ENCODE peak calls at places on chromosomes 11 and 22, in seven cellular contexts. I is HCT116, L is H1, T is K562, G is SK-N-SH, B is GM12878, Q is HepG2. D is an unnamed sample.

GRCh38 chr11:72004515-72005346 is 6.0 kb downstream of the IL18BP start:
- DNase-seq in G (no peak), Q (no peak), L (no peak), B (no peak), T (no peak), I (no peak), D (no peak)

GRCh38 chr11:12121504-12121903 is 11.1 kb downstream of the MICAL2 start:
- DNase-seq in T (no peak), I (no peak), B (no peak), L (no peak), Q (no peak), G (no peak), D (no peak)

GRCh38 chr22:39174498-39175120 is 22.1 kb upstream of the CBX7 start:
- DNase-seq in B (no peak), G (peak), I (peak), L (peak), T (no peak), Q (peak), D (no peak)

GRCh38 chr11:101336858-101337257 is 207.2 kb upstream of the PGR start:
- DNase-seq in I (no peak), T (no peak), Q (no peak), B (no peak), G (no peak), L (no peak), D (peak)

GRCh38 chr22:49153921-49154320 is 673.8 kb downstream of the BRD1 start:
- DNase-seq in I (no peak), G (no peak), T (no peak), B (no peak), L (no peak), Q (no peak), D (no peak)

GRCh38 chr11:6389921-6390717 is at the start of gene SMPD1:
- DNase-seq in B (peak), G (peak), L (peak), Q (peak), T (peak), I (peak), D (peak)

GRCh38 chr22:43180670-43181069 is 6.3 kb downstream of the TTLL12 start:
- DNase-seq in L (no peak), Q (no peak), I (no peak), G (no peak), B (no peak), T (no peak), D (no peak)

GRCh38 chr11:108732395-108732794 is 67.5 kb downstream of the DDX10 start:
- DNase-seq in T (no peak), B (no peak), G (no peak), Q (no peak), L (no peak), I (no peak), D (no peak)

GRCh38 chr11:114111369-114112042 is 52.0 kb downstream of the ZBTB16 start:
- DNase-seq in G (no peak), I (no peak), T (no peak), B (no peak), Q (no peak), L (no peak), D (no peak)

GRCh38 chr22:44131989-44132685 is 48.6 kb upstream of the PARVG start:
- DNase-seq in I (no peak), G (no peak), T (no peak), Q (no peak), B (no peak), L (no peak), D (no peak)

GRCh38 chr22:31229402-31230140 is 17.5 kb downstream of the LIMK2 start:
- DNase-seq in T (no peak), Q (no peak), I (no peak), L (no peak), B (no peak), G (peak), D (no peak)

GRCh38 chr22:27150530-27150909 is 493.1 kb downstream of the MIAT start:
- DNase-seq in I (no peak), G (no peak), B (no peak), Q (no peak), L (no peak), T (no peak), D (no peak)

GRCh38 chr11:119859684-119860083 is 130.7 kb upstream of the NECTIN1 start:
- DNase-seq in Q (no peak), I (no peak), B (no peak), L (no peak), T (no peak), G (no peak), D (no peak)

GRCh38 chr11:36427079-36427478 is 83.0 kb downstream of the TRAF6 start:
- DNase-seq in Q (no peak), L (no peak), T (no peak), B (no peak), G (no peak), I (no peak), D (no peak)

GRCh38 chr22:35212996-35213395 is 44.3 kb upstream of the HMGXB4 start:
- DNase-seq in I (no peak), B (no peak), L (no peak), Q (no peak), G (no peak), T (no peak), D (no peak)

GRCh38 chr11:119169272-119169719 is 771 bp downstream of the NLRX1 start:
- DNase-seq in L (peak), G (no peak), I (peak), T (no peak), B (no peak), Q (peak), D (peak)

GRCh38 chr11:94129505-94130335 is 1.1 kb downstream of the PANX1 start:
- DNase-seq in G (no peak), I (peak), T (no peak), Q (no peak), L (no peak), B (no peak), D (no peak)

GRCh38 chr11:57425565-57426438 is 1.1 kb downstream of the SLC43A3 start:
- DNase-seq in Q (no peak), T (no peak), I (no peak), G (no peak), L (no peak), B (no peak), D (no peak)

GRCh38 chr11:57426439-57426753 is 525 bp downstream of the SLC43A3 start:
- DNase-seq in Q (no peak), I (no peak), L (no peak), G (no peak), B (no peak), T (no peak), D (peak)

GRCh38 chr11:57426754-57427691 is at the start of gene SLC43A3:
- DNase-seq in G (peak), T (peak), B (peak), Q (peak), I (no peak), L (peak), D (peak)

GRCh38 chr11:57428643-57429042 is 1.7 kb upstream of the SLC43A3 start:
- DNase-seq in G (no peak), B (no peak), Q (no peak), L (no peak), I (no peak), T (no peak), D (no peak)

GRCh38 chr11:57427692-57428082 is 766 bp upstream of the SLC43A3 start:
- DNase-seq in I (no peak), B (no peak), T (no peak), Q (no peak), L (no peak), G (no peak), D (no peak)
- TF ChIP-seq JUND in I (no peak), B (no peak), T (no peak), Q (no peak), L (no peak), G (no peak), D (no peak)

GRCh38 chr11:67545280-67545679 is 22.0 kb upstream of the CABP2 start:
- DNase-seq in T (peak), B (no peak), I (no peak), Q (peak), G (no peak), L (no peak), D (no peak)
- TF ChIP-seq JUND in T (no peak), B (no peak), I (no peak), Q (no peak), G (no peak), L (no peak), D (no peak)

DNA sequence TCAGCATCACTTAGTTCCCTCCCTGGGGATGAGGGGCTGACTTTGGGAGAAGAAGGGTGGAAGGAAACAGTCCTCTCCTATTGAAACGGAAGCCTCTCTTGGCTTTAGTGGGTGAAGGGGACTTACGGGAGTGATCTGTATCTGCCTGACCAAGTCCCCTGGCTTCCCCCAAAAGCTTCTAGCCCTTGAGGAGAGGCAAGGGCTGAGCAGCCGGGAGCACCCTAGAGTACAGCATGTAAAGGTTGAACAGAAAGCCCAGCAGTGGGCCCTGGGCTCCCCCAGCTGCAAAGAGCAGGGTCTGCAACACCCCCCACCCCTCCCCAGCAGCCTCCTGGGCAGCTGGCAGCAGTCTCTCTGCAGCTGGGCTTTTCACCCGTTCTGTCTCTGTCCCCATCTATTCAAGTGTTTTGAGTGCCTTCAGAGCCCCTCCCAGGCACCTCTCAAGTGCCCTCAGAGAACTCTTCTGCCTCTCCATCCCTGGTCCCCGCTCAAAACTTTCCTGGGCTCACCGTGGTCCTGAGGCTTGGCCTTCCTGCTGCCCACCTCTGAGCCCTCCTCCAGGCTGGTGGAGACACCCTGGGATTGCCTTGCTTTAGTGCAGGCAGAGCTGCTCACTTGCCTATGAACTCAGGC is 2.7 kb downstream of the CAPN5 start:
- DNase-seq in Q (no peak), T (no peak), B (no peak), G (no peak), I (no peak), L (no peak), D (no peak)
- TF ChIP-seq JUND in Q (no peak), T (no peak), B (no peak), G (no peak), I (no peak), L (no peak), D (no peak)

DNA sequence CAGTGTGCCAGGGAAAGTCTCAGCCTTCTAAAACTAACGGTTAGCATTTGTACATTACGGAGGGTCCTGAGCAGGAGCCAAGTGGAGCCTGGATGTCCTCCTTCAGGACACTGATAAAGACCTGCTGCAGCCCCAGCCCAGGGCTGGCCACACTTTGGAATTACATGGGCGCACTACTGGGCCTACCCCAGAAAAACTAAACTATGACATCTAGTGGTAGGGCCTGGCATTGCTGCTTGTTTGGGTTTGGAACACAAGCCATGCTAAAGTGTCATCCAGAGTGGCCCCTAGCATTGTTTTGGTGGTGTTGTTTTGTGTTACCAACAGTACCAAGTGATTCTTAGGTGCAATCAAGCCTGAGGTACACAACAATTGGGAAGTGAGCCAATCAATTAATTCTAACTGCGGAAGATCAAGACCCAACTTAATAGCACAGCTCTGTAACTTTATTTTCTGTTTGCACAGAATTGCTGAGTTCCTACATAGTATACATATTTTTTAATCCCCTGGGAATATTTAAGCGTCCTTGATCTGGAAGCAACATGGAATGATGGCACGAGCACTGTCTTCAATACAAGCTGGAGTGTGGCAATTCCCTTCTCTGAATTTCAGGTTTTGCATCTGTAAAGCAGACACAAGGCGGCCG is 340.7 kb downstream of the LARGE1 start:
- DNase-seq in I (peak), T (peak), G (peak), L (peak), B (no peak), Q (peak), D (peak)
- TF ChIP-seq JUND in I (no peak), T (no peak), G (no peak), L (no peak), B (no peak), Q (no peak), D (no peak)

GRCh38 chr11:8056810-8057463 is 24.1 kb upstream of the TUB start:
- DNase-seq in L (no peak), I (no peak), B (no peak), G (no peak), Q (no peak), T (no peak), D (no peak)
- TF ChIP-seq JUND in L (no peak), I (no peak), B (no peak), G (no peak), Q (no peak), T (no peak), D (no peak)

GRCh38 chr11:75869661-75870455 is 54.8 kb downstream of the UVRAG start:
- DNase-seq in L (no peak), I (no peak), B (no peak), T (no peak), Q (no peak), G (no peak), D (no peak)

GRCh38 chr11:75862437-75862836 is 47.4 kb downstream of the UVRAG start:
- DNase-seq in B (no peak), L (no peak), T (no peak), Q (no peak), I (no peak), G (no peak), D (no peak)

GRCh38 chr11:75872887-75873416 is 57.9 kb downstream of the UVRAG start:
- DNase-seq in G (no peak), Q (no peak), B (no peak), I (no peak), L (no peak), T (no peak), D (no peak)

GRCh38 chr11:75868990-75869389 is 54.0 kb downstream of the UVRAG start:
- DNase-seq in B (no peak), T (no peak), Q (no peak), G (peak), I (no peak), L (no peak), D (no peak)

GRCh38 chr11:75867778-75868374 is 52.9 kb downstream of the UVRAG start:
- DNase-seq in T (peak), L (no peak), G (peak), B (peak), I (peak), Q (peak), D (peak)
- TF ChIP-seq JUND in T (no peak), L (no peak), G (no peak), B (no peak), I (no peak), Q (no peak), D (no peak)

GRCh38 chr11:127825185-127825584 is 762.2 kb downstream of the ETS1 start:
- DNase-seq in G (no peak), T (no peak), L (no peak), Q (no peak), I (no peak), B (no peak), D (no peak)
- TF ChIP-seq JUND in G (no peak), T (no peak), L (no peak), Q (no peak), I (no peak), B (no peak), D (no peak)

GRCh38 chr11:69705901-69706787 is 2.3 kb upstream of the FGF19 start:
- DNase-seq in I (no peak), T (no peak), L (no peak), B (no peak), Q (peak), G (no peak), D (no peak)

GRCh38 chr11:69707156-69707555 is 3.3 kb upstream of the FGF19 start:
- DNase-seq in L (no peak), I (no peak), T (peak), B (no peak), G (no peak), Q (no peak), D (no peak)

GRCh38 chr11:69703711-69704507 is at the start of gene FGF19:
- DNase-seq in Q (no peak), G (peak), B (no peak), I (no peak), T (peak), L (no peak), D (no peak)

GRCh38 chr11:69704508-69705245 is 855 bp upstream of the FGF19 start:
- DNase-seq in I (no peak), L (no peak), G (peak), T (peak), B (no peak), Q (no peak), D (no peak)

GRCh38 chr11:69705246-69705856 is 1.5 kb upstream of the FGF19 start:
- DNase-seq in T (no peak), G (peak), Q (no peak), I (no peak), L (no peak), B (no peak), D (no peak)
- TF ChIP-seq JUND in T (no peak), G (no peak), Q (no peak), I (no peak), L (no peak), B (no peak), D (no peak)

GRCh38 chr11:34728609-34729008 is 107.7 kb downstream of the EHF start:
- DNase-seq in T (no peak), L (no peak), G (no peak), B (no peak), I (no peak), Q (no peak), D (no peak)

GRCh38 chr11:34730544-34731295 is 109.8 kb downstream of the EHF start:
- DNase-seq in T (no peak), G (no peak), Q (no peak), L (no peak), B (no peak), I (no peak), D (no peak)

GRCh38 chr11:34727228-34727737 is 106.4 kb downstream of the EHF start:
- DNase-seq in I (no peak), L (no peak), G (no peak), Q (no peak), B (no peak), T (no peak), D (no peak)

GRCh38 chr11:34732831-34733230 is 111.9 kb downstream of the EHF start:
- DNase-seq in G (no peak), I (no peak), L (no peak), B (no peak), T (no peak), Q (peak), D (peak)

GRCh38 chr11:34731596-34731995 is 110.7 kb downstream of the EHF start:
- DNase-seq in G (no peak), I (no peak), T (no peak), Q (no peak), L (no peak), B (no peak), D (no peak)
- TF ChIP-seq JUND in G (no peak), I (no peak), T (no peak), Q (no peak), L (no peak), B (no peak), D (no peak)

GRCh38 chr11:112795142-112795815 is 165.9 kb upstream of the NCAM1 start:
- DNase-seq in Q (peak), I (peak), L (peak), G (peak), B (no peak), T (peak), D (peak)
- TF ChIP-seq JUND in Q (no peak), I (no peak), L (no peak), G (no peak), B (no peak), T (no peak), D (no peak)

D was measured in T47D.